ENCODE peak calls at places on chromosomes 2 and 18, in four cellular contexts. R, D, U and T are unnamed samples. For H3K4me1, the result is how much of the 10 kb centered on the place peaks cover.

GRCh38 chr18:48595703-48596218 is 56.9 kb downstream of the CTIF start:
- DNase-seq in R (no peak), U (no peak), D (no peak), T (no peak)

GRCh38 chr2:152650768-152651371 is 66.4 kb downstream of the PRPF40A start:
- DNase-seq in U (no peak), D (no peak), R (no peak), T (no peak)

GRCh38 chr2:44753552-44754285 is 187.8 kb upstream of the SIX3 start:
- DNase-seq in R (no peak), U (no peak), D (no peak), T (no peak)

GRCh38 chr2:233369897-233370758 is 15.8 kb downstream of the DGKD start:
- DNase-seq in R (no peak), U (no peak), D (no peak), T (no peak)

GRCh38 chr2:127597046-127597983 is 48.6 kb upstream of the GPR17 start:
- DNase-seq in D (no peak), R (no peak), U (no peak), T (peak)

GRCh38 chr2:213019368-213019767 is 132.0 kb downstream of the IKZF2 start:
- DNase-seq in R (no peak), D (no peak), U (no peak), T (no peak)

GRCh38 chr18:57446322-57446721 is 11.1 kb downstream of the ONECUT2 start:
- DNase-seq in R (peak), U (no peak), D (no peak), T (peak)

GRCh38 chr2:31524592-31524991 is 56.1 kb downstream of the SRD5A2 start:
- DNase-seq in U (no peak), R (no peak), D (no peak), T (no peak)

GRCh38 chr18:44682871-44683221 is 2.2 kb downstream of the SETBP1 start:
- DNase-seq in U (no peak), D (no peak), R (no peak), T (peak)

GRCh38 chr2:164655750-164656149 is 34.5 kb upstream of the GRB14 start:
- DNase-seq in D (peak), R (no peak), U (no peak), T (no peak)

GRCh38 chr2:112077814-112078213 is 22.7 kb downstream of the TMEM87B start:
- DNase-seq in R (no peak), U (no peak), D (no peak), T (peak)

GRCh38 chr2:187543488-187543887 is 10.7 kb downstream of the TFPI start:
- DNase-seq in R (no peak), U (no peak), D (no peak), T (no peak)

GRCh38 chr2:42754021-42754775 is 9.7 kb downstream of the OXER1 start:
- DNase-seq in U (no peak), D (no peak), R (no peak), T (no peak)

GRCh38 chr18:57207124-57207916 is 60.4 kb downstream of the BOD1L2 start:
- DNase-seq in R (no peak), U (no peak), D (no peak), T (peak)

GRCh38 chr2:61671561-61672315 is 133.6 kb upstream of the XPO1 start:
- DNase-seq in R (peak), U (no peak), D (no peak), T (no peak)

GRCh38 chr18:76978616-76979015 is 154.0 kb downstream of the MBP start:
- DNase-seq in R (no peak), D (no peak), U (no peak), T (peak)

GRCh38 chr2:199405241-199405640 is 52.5 kb downstream of the SATB2 start:
- DNase-seq in U (no peak), D (peak), R (peak), T (peak)

GRCh38 chr2:42932271-42933151 is 140.1 kb upstream of the HAAO start:
- DNase-seq in U (no peak), D (no peak), R (no peak), T (no peak)

GRCh38 chr2:231866450-231866849 is 59.7 kb downstream of the NPPC start:
- DNase-seq in D (no peak), U (no peak), R (no peak), T (no peak)

GRCh38 chr2:62110415-62111025 is 85.4 kb upstream of the B3GNT2 start:
- DNase-seq in D (no peak), R (no peak), U (no peak), T (no peak)

GRCh38 chr2:22355816-22356433 is 1029.1 kb upstream of the KLHL29 start:
- DNase-seq in U (peak), R (peak), D (no peak), T (peak)

GRCh38 chr2:217724436-217724835 is 278.4 kb downstream of the TNS1 start:
- DNase-seq in R (no peak), D (no peak), U (no peak), T (no peak)

GRCh38 chr2:171837736-171838135 is 56.3 kb downstream of the SLC25A12 start:
- DNase-seq in U (no peak), D (no peak), R (peak), T (no peak)

GRCh38 chr2:214960677-214961076 is 151.2 kb upstream of the BARD1 start:
- DNase-seq in R (no peak), U (no peak), D (no peak), T (no peak)

GRCh38 chr2:66587216-66587615 is 152.3 kb downstream of the MEIS1 start:
- DNase-seq in R (peak), U (no peak), D (no peak), T (peak)

GRCh38 chr2:98870516-98871158 is 65.4 kb downstream of the CRACDL start:
- DNase-seq in D (no peak), R (no peak), U (no peak), T (peak)

GRCh38 chr2:141554810-141555209 is 576.0 kb downstream of the LRP1B start:
- DNase-seq in U (no peak), D (peak), R (peak), T (peak)

GRCh38 chr2:24048662-24049484 is 668 bp upstream of the FKBP1B start:
- DNase-seq in D (no peak), R (no peak), U (no peak), T (no peak)

GRCh38 chr2:221596192-221596591 is 24.1 kb upstream of the EPHA4 start:
- DNase-seq in R (no peak), U (no peak), D (peak), T (no peak)

GRCh38 chr2:158781562-158781961 is 13.6 kb upstream of the DAPL1 start:
- DNase-seq in D (peak), R (no peak), U (no peak), T (no peak)

GRCh38 chr2:187869195-187869594 is 315.0 kb upstream of the TFPI start:
- DNase-seq in D (no peak), U (no peak), R (no peak), T (no peak)

GRCh38 chr2:11359865-11360264 is 15.4 kb upstream of the ROCK2 start:
- DNase-seq in D (no peak), U (no peak), R (no peak), T (no peak)

GRCh38 chr2:122063716-122064115 is 308.3 kb downstream of the TSN start:
- DNase-seq in U (no peak), D (no peak), R (no peak), T (no peak)

GRCh38 chr2:219502618-219503017 is 3.9 kb downstream of the GMPPA start:
- DNase-seq in R (no peak), D (no peak), U (no peak), T (no peak)

GRCh38 chr2:230942920-230943896 is 18.2 kb upstream of the GPR55 start:
- DNase-seq in U (no peak), D (no peak), R (no peak), T (peak)

GRCh38 chr18:12811191-12811950 is 72.7 kb downstream of the PTPN2 start:
- DNase-seq in D (no peak), U (no peak), R (no peak), T (no peak)

GRCh38 chr2:142872900-142873724 is 4.4 kb upstream of the KYNU start:
- DNase-seq in R (peak), D (peak), U (no peak), T (no peak)

GRCh38 chr2:20165677-20166509 is 59.0 kb downstream of the SDC1 start:
- DNase-seq in D (no peak), R (no peak), U (no peak), T (peak)

GRCh38 chr2:128781888-128782385 is 463.3 kb upstream of the HS6ST1 start:
- DNase-seq in D (no peak), R (no peak), U (no peak), T (no peak)

GRCh38 chr18:24130494-24130893 is 8.4 kb upstream of the CABYR start:
- DNase-seq in R (no peak), D (no peak), U (no peak), T (no peak)
- TF ChIP-seq CTCF in R (no peak), D (no peak), U (no peak), T (no peak)

DNA sequence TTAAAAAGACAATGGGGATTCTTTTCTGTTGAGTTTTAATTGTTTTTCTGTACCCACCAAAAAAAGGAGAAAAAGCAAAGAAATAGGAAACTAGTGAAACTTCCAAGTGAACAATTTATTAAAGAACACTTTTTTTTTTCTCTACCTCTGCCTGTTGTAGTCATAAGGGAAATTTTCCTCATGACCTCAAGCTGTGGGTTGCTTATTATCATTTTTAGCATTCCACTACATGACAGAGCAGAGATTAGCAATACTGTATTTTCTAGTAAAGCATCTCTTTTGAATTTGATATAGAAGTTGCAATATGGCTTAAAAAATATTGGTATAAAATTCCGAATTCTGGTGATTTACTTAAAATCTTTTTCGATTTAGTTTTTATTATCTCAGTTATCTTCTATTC is 87.9 kb upstream of the LRRTM1 start:
- DNase-seq in R (no peak), U (no peak), D (no peak), T (no peak)
- H3K9ac ChIP-seq in R (no peak), U (no peak), D (no peak), T (no peak)

GRCh38 chr18:21112543-21113105 is 1.0 kb upstream of the ROCK1 start:
- DNase-seq in R (no peak), D (no peak), U (no peak), T (no peak)

GRCh38 chr18:21110667-21111350 is 804 bp downstream of the ROCK1 start:
- DNase-seq in U (peak), D (no peak), R (no peak), T (peak)

GRCh38 chr18:21112140-21112473 is 494 bp upstream of the ROCK1 start:
- DNase-seq in R (no peak), U (peak), D (no peak), T (no peak)

GRCh38 chr18:21111351-21112139 is at the start of gene ROCK1:
- DNase-seq in R (peak), U (peak), D (peak), T (peak)

GRCh38 chr18:21109936-21110666 is 1.5 kb downstream of the ROCK1 start:
- DNase-seq in U (no peak), R (no peak), D (peak), T (no peak)
- H3K4me1 ChIP-seq in U (under half), R (half or more), D (under half), T (under half)

GRCh38 chr2:237453671-237454070 is 33.4 kb upstream of the MLPH start:
- DNase-seq in U (no peak), D (no peak), R (no peak), T (no peak)

GRCh38 chr2:237450108-237450507 is 36.1 kb upstream of the COL6A3 start:
- DNase-seq in R (no peak), U (no peak), D (no peak), T (no peak)

GRCh38 chr2:237452846-237453245 is 34.2 kb upstream of the MLPH start:
- DNase-seq in D (no peak), R (no peak), U (no peak), T (peak)

GRCh38 chr2:237450583-237450982 is 36.5 kb upstream of the MLPH start:
- DNase-seq in U (no peak), D (no peak), R (no peak), T (no peak)

DNA sequence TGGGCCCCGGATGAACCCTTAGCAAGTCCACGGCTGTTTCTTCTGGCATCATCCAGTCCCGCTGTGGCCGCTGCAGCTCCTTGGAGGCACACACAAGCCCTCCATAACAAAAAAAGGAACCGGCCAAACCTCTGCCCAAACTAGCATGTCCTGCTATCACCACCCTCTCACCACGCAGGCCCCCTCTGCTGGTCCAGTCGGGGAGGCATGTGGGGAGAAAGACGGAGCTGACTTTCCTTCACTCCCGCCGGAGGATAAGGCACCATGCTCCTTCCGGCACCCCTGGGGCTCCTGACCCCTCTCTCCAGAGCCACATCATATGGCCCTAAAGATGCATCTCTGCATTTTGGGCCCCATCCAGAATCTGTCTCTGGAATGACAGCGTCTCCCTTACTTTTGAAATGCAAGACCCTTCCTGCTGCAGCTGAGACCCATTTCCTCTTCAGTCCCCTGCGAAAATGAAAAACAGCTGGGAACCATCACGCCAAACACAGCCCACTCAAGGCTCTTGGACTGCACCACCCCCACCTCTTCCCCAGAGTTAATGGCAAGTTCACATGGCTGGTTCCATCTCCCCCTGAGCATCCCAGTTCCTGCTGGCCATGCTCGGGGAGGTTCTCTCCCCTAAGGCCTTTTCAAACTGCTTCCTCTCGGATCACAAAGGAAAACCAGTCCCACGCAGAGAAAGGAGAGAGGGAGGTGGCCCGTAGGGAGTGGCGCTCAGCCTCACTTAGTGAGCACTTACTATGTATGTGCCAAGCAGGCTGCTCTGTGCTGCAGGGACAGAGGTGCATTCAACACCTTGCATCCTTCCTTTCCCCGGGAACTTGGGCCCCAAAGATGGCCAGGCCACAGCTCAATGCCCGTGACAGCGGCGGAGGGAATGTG is 35.2 kb upstream of the MLPH start:
- DNase-seq in R (no peak), D (no peak), U (no peak), T (peak)
- TF ChIP-seq CTCF in R (no peak), D (no peak), U (no peak), T (peak)

GRCh38 chr2:68714866-68715265 is 19.7 kb upstream of the ARHGAP25 start:
- DNase-seq in R (no peak), D (no peak), U (peak), T (no peak)
- H3K9ac ChIP-seq in R (no peak), D (no peak), U (no peak), T (no peak)

GRCh38 chr2:101988541-101988940 is 3.2 kb upstream of the IL1R2 start:
- DNase-seq in R (no peak), U (no peak), D (no peak), T (no peak)
- H3K4me1 ChIP-seq in R (half or more), U (under half), D (under half), T (under half)

DNA sequence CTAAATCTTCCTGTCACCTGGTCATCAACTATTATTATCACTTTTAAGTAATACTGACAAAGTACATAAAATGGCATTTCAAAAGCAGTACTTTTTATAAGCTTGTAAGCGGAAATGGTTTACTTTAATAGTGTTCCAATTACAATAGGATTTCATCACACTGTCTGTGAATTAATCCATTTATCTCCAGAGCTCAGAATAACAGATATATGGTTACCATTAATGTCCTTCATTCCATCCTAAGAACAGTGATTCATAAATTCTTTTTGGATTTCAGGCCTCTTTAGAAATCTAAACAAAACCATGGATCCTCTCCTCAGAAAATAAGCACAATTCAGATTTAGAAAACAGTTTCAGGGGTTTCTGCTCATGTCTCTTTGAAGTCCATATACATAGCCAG is 68.4 kb downstream of the PID1 start:
- DNase-seq in U (no peak), R (no peak), D (no peak), T (no peak)
- TF ChIP-seq CTCF in U (no peak), R (no peak), D (no peak), T (no peak)